ENCODE peak calls at places on chromosomes 12 and 14, in seven cellular contexts. C is cardiac muscle cell; I is DMS 273 treated with DMSO at 0.1 percent for 48 hours; U is stimulated activated CD4-positive, alpha-beta T cell treated with anti-CD3 and anti-CD28 coated beads, TNF-alpha, amount 100 ng/mL, for 4 hours; D is non-pigmented ciliary epithelial cell; L is activated T-cell treated with anti-CD3 and anti-CD28 coated beads, Interleukin-2, amount 50 U/mL, for 4 hours; J is activated T-helper 1 cell treated with anti-CD3 and anti-CD28 coated beads, Interleukin-2, amount 50 U/mL, for 16 hours. R is an unnamed sample.

GRCh38 chr12:71236133-71236660 is 78.4 kb upstream of the TSPAN8 start:
- DNase-seq in C (no peak), I (no peak), U (no peak), D (no peak), L (no peak), J (no peak), R (no peak)

GRCh38 chr12:110501378-110501721 is 561 bp downstream of the VPS29 start:
- DNase-seq in C (peak), I (peak), U (no peak), D (no peak), L (no peak), J (no peak), R (no peak)

GRCh38 chr14:74855945-74856344 is 20.0 kb downstream of the PROX2 start:
- DNase-seq in C (no peak), I (no peak), U (no peak), D (no peak), L (no peak), J (no peak), R (no peak)

GRCh38 chr12:1161197-1161596 is 170.2 kb downstream of the ERC1 start:
- DNase-seq in C (no peak), I (no peak), U (no peak), D (no peak), L (no peak), J (no peak), R (no peak)

GRCh38 chr12:40693503-40693863 is 1.2 kb downstream of the CNTN1 start:
- DNase-seq in C (peak), I (peak), U (no peak), D (no peak), L (no peak), J (no peak), R (peak)

GRCh38 chr14:68359862-68360552 is 432.9 kb downstream of the ZFP36L1 start:
- DNase-seq in C (peak), I (no peak), U (no peak), D (no peak), L (no peak), J (no peak), R (no peak)

GRCh38 chr12:93683410-93683809 is 6.2 kb downstream of the CRADD start:
- DNase-seq in C (no peak), I (no peak), U (no peak), D (no peak), L (no peak), J (no peak), R (no peak)

GRCh38 chr12:102475355-102475754 is 5.0 kb downstream of the IGF1 start:
- DNase-seq in C (no peak), I (no peak), U (no peak), D (no peak), L (no peak), J (no peak), R (no peak)

GRCh38 chr12:128534906-128535305 is 267.9 kb downstream of the TMEM132C start:
- DNase-seq in C (no peak), I (no peak), U (no peak), D (no peak), L (no peak), J (no peak), R (no peak)

GRCh38 chr12:58171914-58172313 is 230.5 kb downstream of the ATP23 start:
- DNase-seq in C (no peak), I (no peak), U (no peak), D (peak), L (no peak), J (no peak), R (no peak)

GRCh38 chr12:15788266-15789214 is 648 bp downstream of the EPS8 start:
- DNase-seq in C (peak), I (no peak), U (peak), D (no peak), L (peak), J (no peak), R (no peak)

GRCh38 chr14:60488175-60488574 is 2.3 kb upstream of the C14orf39 start:
- DNase-seq in C (no peak), I (no peak), U (no peak), D (no peak), L (no peak), J (no peak), R (no peak)

GRCh38 chr12:77239617-77240016 is 174.2 kb upstream of the E2F7 start:
- DNase-seq in C (no peak), I (no peak), U (no peak), D (no peak), L (no peak), J (no peak), R (no peak)

GRCh38 chr14:65835501-65835900 is 423.0 kb downstream of the FUT8 start:
- DNase-seq in C (no peak), I (no peak), U (no peak), D (no peak), L (no peak), J (no peak), R (no peak)

GRCh38 chr12:69106482-69107118 is 132.8 kb upstream of the CPSF6 start:
- DNase-seq in C (no peak), I (no peak), U (no peak), D (no peak), L (no peak), J (no peak), R (no peak)

GRCh38 chr12:3022411-3022810 is 54.8 kb upstream of the TSPAN9 start:
- DNase-seq in C (no peak), I (no peak), U (no peak), D (no peak), L (no peak), J (no peak), R (no peak)

R was measured in suprapubic skin.